ENCODE peak calls at places on chromosomes 12 and 14, in five cellular contexts. H is pancreas, T is tibial artery, B is cardiac muscle cell, X is HCT116. A is an unnamed sample.
A peak's percentile ranks its signal among the peaks of the same experiment; 100 is the strongest.

GRCh38 chr14:60965402-60965801 is 15.5 kb downstream of the TRMT5 start:
- DNase-seq in B (no peak), T (no peak), H (no peak), X (no peak), A (no peak)

GRCh38 chr12:124764451-124764850 is 99.2 kb downstream of the SCARB1 start:
- DNase-seq in H (no peak), X (no peak), T (peak; percentile 73), B (no peak), A (no peak)

GRCh38 chr12:53427905-53428594 is 4.4 kb downstream of the AMHR2 start:
- DNase-seq in T (no peak), X (peak; percentile 80), H (no peak), B (no peak), A (no peak)

GRCh38 chr12:113835433-113835832 is 130.7 kb downstream of the RBM19 start:
- DNase-seq in T (no peak), B (no peak), X (no peak), H (no peak), A (no peak)

GRCh38 chr14:72736348-72736747 is 157.6 kb downstream of the DPF3 start:
- DNase-seq in B (no peak), X (no peak), T (no peak), H (no peak), A (no peak)

GRCh38 chr12:59736786-59737185 is 141.0 kb downstream of the SLC16A7 start:
- DNase-seq in X (no peak), B (no peak), H (peak; percentile 25), T (no peak), A (no peak)

GRCh38 chr14:31127690-31128089 is 79.9 kb downstream of the HECTD1 start:
- DNase-seq in T (no peak), X (no peak), B (no peak), H (no peak), A (no peak)

GRCh38 chr12:57334219-57334618 is 83.2 kb upstream of the STAC3 start:
- DNase-seq in T (no peak), H (no peak), X (no peak), B (no peak), A (no peak)

GRCh38 chr12:64882687-64883086 is 58.2 kb downstream of the TBC1D30 start:
- DNase-seq in H (no peak), X (no peak), B (no peak), T (no peak), A (no peak)

GRCh38 chr12:53217049-53217929 is 10.2 kb upstream of the ITGB7 start:
- DNase-seq in H (no peak), X (no peak), T (no peak), B (no peak), A (peak; percentile 68)

GRCh38 chr12:116990971-116991966 is 80.5 kb downstream of the FBXW8 start:
- DNase-seq in B (no peak), H (no peak), X (no peak), T (no peak), A (no peak)

GRCh38 chr12:92701441-92701840 is 1.3 kb upstream of the PLEKHG7 start:
- DNase-seq in B (no peak), X (no peak), H (no peak), T (no peak), A (no peak)

GRCh38 chr12:13692332-13692731 is 289.1 kb downstream of the GRIN2B start:
- DNase-seq in H (no peak), T (no peak), X (no peak), B (no peak), A (no peak)

GRCh38 chr12:63905523-63905922 is 61.0 kb downstream of the SRGAP1 start:
- DNase-seq in T (no peak), X (no peak), B (no peak), H (no peak), A (no peak)

GRCh38 chr12:27711957-27712356 is 1.3 kb downstream of the MRPS35 start:
- DNase-seq in H (no peak), T (no peak), X (no peak), B (no peak), A (no peak)

GRCh38 chr12:23356440-23356839 is 593.0 kb downstream of the SOX5 start:
- DNase-seq in X (no peak), H (no peak), B (no peak), T (no peak), A (no peak)

GRCh38 chr12:52551466-52551865 is 1.5 kb downstream of the KRT71 start:
- DNase-seq in B (no peak), X (no peak), T (no peak), H (no peak), A (no peak)

GRCh38 chr12:56645201-56645716 is 525 bp downstream of the ATP5F1B start:
- DNase-seq in H (no peak), T (peak; percentile 34), X (no peak), B (peak; percentile 21), A (no peak)

GRCh38 chr14:106224694-106224971 is 698.2 kb downstream of the TMEM121 start:
- DNase-seq in T (no peak), B (no peak), X (no peak), H (no peak), A (no peak)

GRCh38 chr12:88805692-88806091 is 225.4 kb upstream of the KITLG start:
- DNase-seq in B (no peak), H (no peak), X (no peak), T (no peak), A (no peak)

GRCh38 chr12:2682301-2683282 is 112.2 kb upstream of the FKBP4 start:
- DNase-seq in B (peak; percentile 74), H (no peak), T (no peak), X (peak; percentile 26), A (peak; percentile 28)

GRCh38 chr12:25313591-25313990 is 62.9 kb upstream of the KRAS start:
- DNase-seq in H (no peak), B (no peak), T (no peak), X (no peak), A (no peak)

GRCh38 chr12:128228581-128228980 is 38.4 kb upstream of the TMEM132C start:
- DNase-seq in T (no peak), X (no peak), B (no peak), H (no peak), A (no peak)

GRCh38 chr12:116524964-116525379 is 34.2 kb upstream of the MAP1LC3B2 start:
- DNase-seq in H (no peak), B (no peak), X (no peak), T (no peak), A (no peak)

GRCh38 chr12:6235499-6235898 is 35.3 kb downstream of the CD9 start:
- DNase-seq in H (peak; percentile 56), T (no peak), B (no peak), X (no peak), A (peak; percentile 81)

GRCh38 chr14:103332143-103332919 is 1.7 kb upstream of the EIF5 start:
- DNase-seq in X (no peak), B (no peak), H (no peak), T (no peak), A (no peak)

GRCh38 chr12:94405378-94406116 is 54.1 kb downstream of the CEP83 start:
- DNase-seq in X (no peak), H (no peak), B (no peak), T (no peak), A (no peak)

GRCh38 chr12:10170199-10170598 is 1.7 kb downstream of the OLR1 start:
- DNase-seq in T (no peak), B (no peak), H (no peak), X (no peak), A (no peak)

GRCh38 chr12:45243963-45244362 is 28.1 kb downstream of the ANO6 start:
- DNase-seq in X (no peak), H (no peak), B (no peak), T (no peak), A (no peak)

GRCh38 chr12:118290130-118290529 is 82.6 kb downstream of the TAOK3 start:
- DNase-seq in H (no peak), T (no peak), B (no peak), X (no peak), A (no peak)

GRCh38 chr12:121214855-121215745 is 5.2 kb downstream of the P2RX4 start:
- DNase-seq in H (peak; percentile 76), X (peak; percentile 75), B (no peak), T (peak; percentile 28), A (no peak)

GRCh38 chr14:23643533-23644194 is 7.5 kb downstream of the DHRS2 start:
- DNase-seq in B (no peak), H (no peak), T (no peak), X (no peak), A (no peak)
- TF ChIP-seq CTCF in B (no peak), H (no peak), T (no peak), X (no peak), A (no peak)

GRCh38 chr12:132501189-132501940 is 11.4 kb downstream of the FBRSL1 start:
- DNase-seq in H (no peak), T (no peak), X (no peak), B (peak; percentile 40), A (no peak)
- H3K4me1 ChIP-seq in H (peaks cover 84% of the 10 kb centered on the region), T (peaks cover 24% of the 10 kb centered on the region), X (peaks cover 27% of the 10 kb centered on the region), B (peaks cover 31% of the 10 kb centered on the region), A (peaks cover 67% of the 10 kb centered on the region)

GRCh38 chr12:67891566-67891965 is 97.7 kb upstream of the IFNG-AS1 start:
- DNase-seq in H (no peak), X (no peak), B (peak; percentile 60), T (no peak), A (no peak)

GRCh38 chr12:67889935-67890334 is 99.3 kb upstream of the IFNG-AS1 start:
- DNase-seq in T (no peak), X (no peak), B (no peak), H (no peak), A (no peak)

GRCh38 chr12:67890726-67891125 is 98.5 kb upstream of the IFNG-AS1 start:
- DNase-seq in T (no peak), H (no peak), B (no peak), X (no peak), A (no peak)

GRCh38 chr12:67892289-67892688 is 97.0 kb upstream of the IFNG-AS1 start:
- DNase-seq in T (no peak), H (no peak), X (no peak), B (no peak), A (no peak)

DNA sequence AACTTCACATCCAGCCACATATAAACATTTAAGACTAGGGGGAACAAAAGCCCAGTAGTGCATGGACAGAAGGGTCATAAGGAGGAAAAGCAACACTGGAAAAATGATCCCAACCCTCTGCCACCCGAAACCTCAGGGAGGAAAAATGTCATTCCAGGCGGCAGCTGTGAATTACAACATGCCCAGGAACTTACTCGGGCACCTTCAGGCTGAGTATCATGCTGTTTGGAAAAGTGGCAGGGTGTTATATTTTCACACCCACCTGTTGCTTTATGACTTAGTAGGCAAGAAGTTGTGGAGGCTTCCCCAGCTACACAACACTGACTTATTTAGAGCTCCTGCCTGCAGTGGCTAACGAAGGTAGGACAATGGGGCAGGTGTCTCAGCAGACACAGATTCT is 96.2 kb upstream of the IFNG-AS1 start:
- DNase-seq in X (no peak), T (no peak), B (no peak), H (no peak), A (no peak)
- H3K27ac ChIP-seq in X (no peak overlapping the region), T (peak overlapping the region; percentile 19), B (peak overlapping the region; percentile 85), H (no peak overlapping the region), A (no peak overlapping the region)

DNA sequence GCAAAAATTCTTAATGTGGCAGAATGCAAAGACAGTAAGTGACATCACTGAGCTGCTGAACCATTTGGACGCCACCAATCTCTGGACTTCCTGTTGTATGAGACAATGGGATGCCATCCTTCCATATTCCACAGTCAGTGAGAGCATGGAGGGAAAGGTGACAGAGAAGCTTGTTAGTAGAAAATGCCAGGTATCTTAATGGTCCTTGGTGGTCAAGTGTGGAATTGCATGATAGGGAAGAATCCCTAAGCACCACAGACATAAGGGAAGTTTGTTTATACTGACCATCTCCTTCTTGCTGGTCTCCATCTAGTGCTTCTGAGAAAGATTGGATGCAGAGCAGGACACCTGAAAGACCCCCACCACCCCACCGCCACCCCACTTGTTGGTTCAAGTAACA is 1410.0 kb upstream of the TMEM132C start:
- DNase-seq in T (no peak), B (no peak), X (no peak), H (no peak), A (no peak)
- TF ChIP-seq CTCF in T (no peak), B (no peak), X (peak; percentile 19), H (no peak), A (no peak)